ENCODE peak calls at places on chromosomes 4 and X, in seven cellular contexts. R, I, B, T, S, L and F are unnamed samples.

GRCh38 chrX:51144828-51145442 is 187.7 kb upstream of the NUDT10 start:
- DNase-seq in B (peak; percentile 10), S (peak; percentile 51), R (peak; percentile 14), T (peak; percentile 16), L (peak; percentile 40), I (no peak), F (peak; percentile 14)

GRCh38 chrX:37883196-37883595 is 35.8 kb upstream of the DYNLT3 start:
- DNase-seq in S (no peak), T (no peak), I (no peak), L (no peak), R (no peak), B (peak; percentile 38), F (no peak)

GRCh38 chrX:22396408-22396807 is 123.7 kb downstream of the CBLL2 start:
- DNase-seq in R (peak; percentile 59), S (no peak), B (peak; percentile 57), L (no peak), I (no peak), T (no peak), F (no peak)

GRCh38 chr4:3468154-3468553 is 5.0 kb downstream of the DOK7 start:
- DNase-seq in L (no peak), T (no peak), I (no peak), R (no peak), S (no peak), B (no peak), F (no peak)

GRCh38 chr4:108571027-108571569 is 49.3 kb upstream of the RPL34 start:
- DNase-seq in I (no peak), B (peak; percentile 32), S (no peak), L (no peak), R (peak; percentile 45), T (no peak), F (no peak)

GRCh38 chr4:122500852-122501501 is 44.5 kb upstream of the IL2 start:
- DNase-seq in B (no peak), L (peak; percentile 85), S (no peak), I (no peak), R (peak; percentile 66), T (peak; percentile 39), F (no peak)

GRCh38 chr4:53196872-53197759 is 168.7 kb downstream of the SCFD2 start:
- DNase-seq in I (no peak), T (peak; percentile 3), R (peak; percentile 74), S (no peak), L (peak; percentile 95), B (peak; percentile 90), F (peak; percentile 32)

GRCh38 chrX:39941332-39941920 is 156.3 kb downstream of the BCOR start:
- DNase-seq in T (no peak), L (no peak), B (no peak), I (no peak), R (peak; percentile 65), S (no peak), F (no peak)

GRCh38 chr4:87734936-87735335 is 64.4 kb upstream of the IBSP start:
- DNase-seq in S (no peak), R (no peak), I (no peak), B (no peak), T (no peak), L (no peak), F (no peak)

GRCh38 chr4:13285336-13285735 is 198.8 kb downstream of the RAB28 start:
- DNase-seq in L (no peak), R (peak; percentile 60), B (no peak), T (no peak), I (no peak), S (no peak), F (no peak)

GRCh38 chr4:7650606-7651400 is 216.1 kb upstream of the PSAPL1 start:
- DNase-seq in S (peak; percentile 85), L (peak; percentile 17), T (no peak), R (peak; percentile 64), I (no peak), B (no peak), F (no peak)

GRCh38 chrX:119734897-119735339 is 23.5 kb upstream of the SOWAHD start:
- DNase-seq in S (no peak), T (peak; percentile 47), R (no peak), L (peak; percentile 23), B (no peak), I (no peak), F (no peak)

GRCh38 chr4:27217261-27217769 is 356.7 kb downstream of the STIM2 start:
- DNase-seq in R (peak; percentile 89), I (no peak), T (no peak), L (no peak), S (no peak), B (peak; percentile 57), F (no peak)

GRCh38 chr4:146510942-146511341 is 10.8 kb downstream of the SLC10A7 start:
- DNase-seq in T (no peak), S (no peak), I (no peak), R (no peak), B (no peak), L (no peak), F (no peak)

GRCh38 chr4:124318292-124318691 is 394.2 kb downstream of the ANKRD50 start:
- DNase-seq in I (no peak), L (no peak), T (no peak), B (no peak), R (no peak), S (no peak), F (no peak)

GRCh38 chrX:44082829-44083228 is 109.6 kb upstream of the NDP start:
- DNase-seq in R (peak; percentile 30), I (no peak), L (no peak), B (no peak), T (no peak), S (no peak), F (no peak)

GRCh38 chrX:133633162-133633561 is 217.9 kb upstream of the GPC4 start:
- DNase-seq in T (no peak), R (no peak), B (no peak), L (no peak), I (no peak), S (no peak), F (no peak)

GRCh38 chr4:10783351-10783750 is 98.8 kb upstream of the CLNK start:
- DNase-seq in R (peak; percentile 86), T (no peak), I (no peak), B (peak; percentile 86), L (peak; percentile 49), S (no peak), F (no peak)

GRCh38 chrX:40580537-40581332 is at the start of gene ATP6AP2:
- DNase-seq in I (peak; percentile 90), B (peak; percentile 90), S (peak; percentile 97), L (peak; percentile 92), T (peak; percentile 95), R (peak; percentile 89), F (peak; percentile 89)

GRCh38 chrX:5646818-5647217 is 581.8 kb downstream of the NLGN4X start:
- DNase-seq in T (no peak), I (no peak), S (no peak), B (no peak), L (no peak), R (no peak), F (peak; percentile 21)

GRCh38 chr4:94410678-94411206 is 41.0 kb upstream of the PDLIM5 start:
- DNase-seq in S (no peak), L (peak; percentile 96), R (no peak), B (no peak), T (peak; percentile 3), I (peak; percentile 34), F (no peak)

GRCh38 chrX:9662148-9662547 is 103.5 kb downstream of the GPR143 start:
- DNase-seq in T (no peak), I (no peak), L (peak; percentile 30), B (peak; percentile 77), R (peak; percentile 79), S (no peak), F (no peak)

GRCh38 chr4:112753333-112753732 is 116.4 kb downstream of the LARP7 start:
- DNase-seq in I (no peak), S (no peak), T (no peak), B (no peak), R (no peak), L (no peak), F (no peak)

GRCh38 chr4:814312-814850 is 11.5 kb downstream of the CPLX1 start:
- DNase-seq in S (no peak), R (no peak), I (no peak), L (no peak), B (no peak), T (no peak), F (no peak)

DNA sequence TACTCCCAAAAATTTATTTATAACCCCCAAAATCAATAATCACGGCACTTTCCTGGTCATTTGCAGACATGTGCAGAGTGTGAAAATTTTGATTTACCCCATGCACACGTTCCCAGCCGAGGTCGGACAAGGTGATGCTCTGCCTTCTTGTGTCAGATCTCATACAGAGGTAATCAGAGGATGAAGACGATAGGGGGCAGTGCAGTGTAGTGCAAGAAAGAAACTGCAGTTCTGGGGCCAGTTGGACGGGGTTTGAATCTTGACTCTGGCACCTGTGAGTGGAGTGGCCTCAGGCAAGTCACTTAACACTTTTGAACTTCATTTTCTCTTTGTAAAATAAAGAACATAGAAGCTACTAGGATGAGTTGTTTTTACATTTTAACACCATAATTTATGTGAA is 88.4 kb downstream of the FRMPD3 start:
- DNase-seq in I (no peak), R (peak; percentile 30), L (peak; percentile 61), T (peak; percentile 52), S (peak; percentile 76), B (peak; percentile 50), F (peak; percentile 7)
- TF ChIP-seq CTCF in I (no peak), R (peak; percentile 40), L (peak; percentile 51), T (peak; percentile 27), S (peak; percentile 68), B (peak; percentile 59), F (no peak)

GRCh38 chr4:16505726-16506125 is 279.5 kb upstream of the TAPT1 start:
- DNase-seq in R (no peak), S (peak; percentile 61), T (no peak), L (peak; percentile 57), B (peak; percentile 23), I (no peak), F (no peak)
- TF ChIP-seq CTCF in R (peak; percentile 25), S (peak; percentile 71), T (no peak), L (peak; percentile 53), B (peak; percentile 39), I (no peak), F (no peak)

DNA sequence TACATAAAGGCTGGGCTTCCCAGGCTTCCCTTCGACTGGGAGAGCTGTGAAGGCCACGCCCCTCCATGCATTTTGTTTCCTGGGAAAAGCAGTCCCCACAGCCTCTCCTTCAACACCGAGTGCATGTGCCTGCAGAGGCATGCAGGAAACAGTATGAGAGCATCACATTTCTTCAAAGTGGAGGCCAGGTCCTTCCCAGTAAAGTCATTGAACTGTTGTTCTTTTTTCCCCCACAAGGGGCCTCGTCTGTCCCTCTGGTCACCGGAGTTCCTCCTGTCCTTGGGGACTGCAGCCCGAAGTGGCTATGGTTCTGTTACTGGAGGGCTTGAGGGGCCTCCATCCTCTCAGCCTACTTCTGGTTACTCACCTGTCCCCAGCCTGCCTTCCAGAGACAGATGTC is 56.0 kb downstream of the RAI2 start:
- DNase-seq in S (peak; percentile 45), R (no peak), T (no peak), L (no peak), I (no peak), B (no peak), F (no peak)
- TF ChIP-seq CTCF in S (peak; percentile 49), R (no peak), T (no peak), L (no peak), I (no peak), B (no peak), F (no peak)

GRCh38 chr4:118684873-118685811 is at the start of gene METTL14:
- DNase-seq in B (peak; percentile 87), R (peak; percentile 86), T (peak; percentile 94), S (peak; percentile 97), I (peak; percentile 90), L (peak; percentile 95), F (peak; percentile 84)

GRCh38 chr4:118680808-118681207 is 4.4 kb upstream of the METTL14 start:
- DNase-seq in S (peak; percentile 33), L (no peak), B (no peak), I (no peak), T (no peak), R (no peak), F (no peak)

GRCh38 chr4:118683513-118683912 is 1.7 kb upstream of the METTL14 start:
- DNase-seq in T (no peak), I (no peak), S (peak; percentile 46), B (no peak), R (no peak), L (peak; percentile 12), F (peak; percentile 4)

GRCh38 chr4:118682928-118683327 is 2.3 kb upstream of the METTL14 start:
- DNase-seq in I (no peak), B (peak; percentile 41), T (no peak), R (peak; percentile 12), L (peak; percentile 46), S (no peak), F (no peak)
- TF ChIP-seq CTCF in I (no peak), B (peak; percentile 53), T (peak; percentile 13), R (peak; percentile 51), L (peak; percentile 54), S (peak; percentile 69), F (no peak)